ENCODE peak calls at places on chromosome 4, in ten cellular contexts. K is hippocampal formation; V is HT1080; R is stromal cell of bone marrow; E is stimulated activated CD4-positive, alpha-beta T cell treated with anti-CD3 and anti-CD28 coated beads, TNF-alpha, amount 100 ng/mL, for 4 hours; T is activated naive CD8-positive, alpha-beta T cell treated with anti-CD3 and anti-CD28 coated beads, Interleukin-2, amount 50 U/mL, for 24 hours; P is heart right ventricle; X is stimulated activated CD8-positive, alpha-beta memory T cell treated with anti-CD3 and anti-CD28 coated beads, Interleukin-7, amount 100 ng/mL, for 24 hours; L is endodermal cell; B is neural crest cell. F is an unnamed sample.

GRCh38 chr4:24240655-24241054 is 343.7 kb downstream of the DHX15 start:
- DNase-seq in K (no peak), V (no peak), R (no peak), E (no peak), T (no peak), P (no peak), X (no peak), L (peak), B (no peak), F (no peak)

GRCh38 chr4:28009541-28009940 is 1148.9 kb downstream of the STIM2 start:
- DNase-seq in K (no peak), V (no peak), R (no peak), E (no peak), T (no peak), P (no peak), X (no peak), L (no peak), B (no peak), F (no peak)

GRCh38 chr4:7902101-7902553 is 37.5 kb downstream of the AFAP1 start:
- DNase-seq in K (no peak), V (no peak), R (no peak), E (no peak), T (no peak), P (no peak), X (no peak), L (no peak), B (no peak), F (no peak)

GRCh38 chr4:126354784-126355183 is 1040.0 kb downstream of the FAT4 start:
- DNase-seq in K (no peak), V (no peak), R (no peak), E (no peak), T (no peak), P (no peak), X (no peak), L (no peak), B (no peak), F (no peak)

GRCh38 chr4:60682901-60683300 is 517.2 kb upstream of the ADGRL3 start:
- DNase-seq in K (no peak), V (peak), R (peak), E (no peak), T (no peak), P (no peak), X (no peak), L (no peak), B (no peak), F (no peak)

GRCh38 chr4:48205092-48205491 is 64.5 kb downstream of the TEC start:
- DNase-seq in K (no peak), V (no peak), R (no peak), E (no peak), T (no peak), P (no peak), X (no peak), L (no peak), B (no peak), F (no peak)

GRCh38 chr4:188887905-188888304 is 748.7 kb downstream of the TRIML1 start:
- DNase-seq in K (no peak), V (no peak), R (no peak), E (no peak), T (no peak), P (no peak), X (no peak), L (no peak), B (no peak), F (no peak)

GRCh38 chr4:105909699-105910340 is 14.5 kb downstream of the NPNT start:
- DNase-seq in K (no peak), V (no peak), R (peak), E (no peak), T (no peak), P (no peak), X (no peak), L (peak), B (no peak), F (no peak)

GRCh38 chr4:7918981-7919380 is 20.7 kb downstream of the AFAP1 start:
- DNase-seq in K (no peak), V (no peak), R (no peak), E (no peak), T (no peak), P (no peak), X (no peak), L (no peak), B (no peak), F (no peak)

GRCh38 chr4:122827258-122827887 is 742 bp downstream of the FGF2 start:
- DNase-seq in K (peak), V (peak), R (peak), E (no peak), T (peak), P (peak), X (no peak), L (peak), B (peak), F (peak)

GRCh38 chr4:146165840-146166239 is 9.7 kb upstream of the LSM6 start:
- DNase-seq in K (no peak), V (peak), R (peak), E (no peak), T (no peak), P (no peak), X (no peak), L (no peak), B (no peak), F (no peak)

GRCh38 chr4:151753056-151753455 is 7.8 kb downstream of the GATB start:
- DNase-seq in K (no peak), V (peak), R (no peak), E (no peak), T (no peak), P (no peak), X (no peak), L (no peak), B (no peak), F (no peak)

GRCh38 chr4:159169903-159170302 is 67.0 kb downstream of the RAPGEF2 start:
- DNase-seq in K (no peak), V (no peak), R (no peak), E (no peak), T (no peak), P (no peak), X (no peak), L (no peak), B (no peak), F (no peak)

GRCh38 chr4:87911252-87911774 is 64.2 kb upstream of the SPP1 start:
- DNase-seq in K (peak), V (no peak), R (no peak), E (no peak), T (no peak), P (no peak), X (no peak), L (no peak), B (no peak), F (no peak)